ENCODE peak calls at places on chromosome 19, in six cellular contexts. One of them, this sample, is unnamed.

GRCh38 chr19:9139609-9140158 is 513 bp upstream of the ZNF317 start:
- DNase-seq in H1: no peak
- DNase-seq in GM12891: no peak
- DNase-seq in GM12878: no peak
- DNase-seq in HepG2: no peak
- DNase-seq in K562: no peak
- DNase-seq in this sample: no peak

GRCh38 chr19:39941615-39942507 is 7.4 kb upstream of the FCGBP start:
- DNase-seq in HepG2: no peak
- DNase-seq in H1: no peak
- DNase-seq in GM12891: no peak
- DNase-seq in K562: no peak
- DNase-seq in GM12878: peak; percentile 82
- DNase-seq in this sample: no peak

GRCh38 chr19:38424272-38424671 is 1.7 kb downstream of the RASGRP4 start:
- DNase-seq in GM12891: no peak
- DNase-seq in K562: no peak
- DNase-seq in H1: no peak
- DNase-seq in HepG2: no peak
- DNase-seq in GM12878: no peak
- DNase-seq in this sample: no peak

GRCh38 chr19:53394522-53394973 is 401 bp upstream of the ZNF765 start:
- DNase-seq in K562: no peak
- DNase-seq in HepG2: peak; percentile 48
- DNase-seq in H1: no peak
- DNase-seq in GM12878: peak; percentile 1
- DNase-seq in GM12891: no peak
- DNase-seq in this sample: no peak

GRCh38 chr19:7926021-7926726 is at the start of gene CTXN1:
- DNase-seq in GM12891: peak; percentile 92
- DNase-seq in HepG2: no peak
- DNase-seq in H1: peak; percentile 91
- DNase-seq in GM12878: no peak
- DNase-seq in K562: peak; percentile 92
- DNase-seq in this sample: peak; percentile 92

GRCh38 chr19:5567360-5567970 is at the start of gene TINCR:
- DNase-seq in H1: peak; percentile 82
- DNase-seq in GM12878: no peak
- DNase-seq in HepG2: no peak
- DNase-seq in K562: no peak
- DNase-seq in GM12891: no peak
- DNase-seq in this sample: no peak

GRCh38 chr19:42420055-42420544 is 7.1 kb downstream of the LIPE start:
- DNase-seq in GM12891: peak; percentile 86
- DNase-seq in HepG2: peak; percentile 80
- DNase-seq in GM12878: no peak
- DNase-seq in H1: peak; percentile 75
- DNase-seq in K562: peak; percentile 89
- DNase-seq in this sample: peak; percentile 85

GRCh38 chr19:56837892-56838679 is 2.4 kb downstream of the PEG3 start:
- DNase-seq in H1: no peak
- DNase-seq in GM12891: no peak
- DNase-seq in HepG2: peak; percentile 67
- DNase-seq in GM12878: no peak
- DNase-seq in K562: no peak
- DNase-seq in this sample: no peak

GRCh38 chr19:41860419-41861097 is 503 bp downstream of the RPS19 start:
- DNase-seq in HepG2: no peak
- DNase-seq in K562: no peak
- DNase-seq in GM12878: no peak
- DNase-seq in GM12891: no peak
- DNase-seq in H1: no peak
- DNase-seq in this sample: no peak

GRCh38 chr19:29129148-29129547 is 83.8 kb downstream of the UQCRFS1 start:
- DNase-seq in HepG2: no peak
- DNase-seq in GM12878: no peak
- DNase-seq in K562: no peak
- DNase-seq in GM12891: no peak
- DNase-seq in H1: no peak
- DNase-seq in this sample: no peak

GRCh38 chr19:15262011-15262410 is 29.8 kb upstream of the EPHX3 start:
- DNase-seq in H1: no peak
- DNase-seq in HepG2: no peak
- DNase-seq in K562: no peak
- DNase-seq in GM12878: no peak
- DNase-seq in GM12891: no peak
- DNase-seq in this sample: no peak

GRCh38 chr19:57280913-57281425 is 684 bp downstream of the ZNF460 start:
- DNase-seq in GM12878: no peak
- DNase-seq in K562: no peak
- DNase-seq in H1: no peak
- DNase-seq in GM12891: no peak
- DNase-seq in HepG2: no peak
- DNase-seq in this sample: no peak

GRCh38 chr19:50890422-50891252 is 17.4 kb downstream of the KLK2 start:
- DNase-seq in K562: no peak
- DNase-seq in H1: no peak
- DNase-seq in HepG2: no peak
- DNase-seq in GM12891: no peak
- DNase-seq in GM12878: peak; percentile 46
- DNase-seq in this sample: no peak

GRCh38 chr19:10402441-10403038 is 802 bp downstream of the CDC37 start:
- DNase-seq in GM12891: no peak
- DNase-seq in HepG2: peak; percentile 64
- DNase-seq in GM12878: no peak
- DNase-seq in H1: no peak
- DNase-seq in K562: peak; percentile 32
- DNase-seq in this sample: no peak

GRCh38 chr19:14434543-14435319 is 1.6 kb downstream of the PKN1 start:
- DNase-seq in GM12891: no peak
- DNase-seq in GM12878: no peak
- DNase-seq in H1: no peak
- DNase-seq in HepG2: peak; percentile 72
- DNase-seq in K562: peak; percentile 68
- DNase-seq in this sample: no peak

GRCh38 chr19:24004166-24004565 is 82.8 kb upstream of the ZNF254 start:
- DNase-seq in HepG2: no peak
- DNase-seq in GM12891: no peak
- DNase-seq in H1: no peak
- DNase-seq in K562: no peak
- DNase-seq in GM12878: no peak
- DNase-seq in this sample: no peak

GRCh38 chr19:2500861-2501260 is 24.9 kb downstream of the GADD45B start:
- DNase-seq in GM12891: no peak
- DNase-seq in K562: no peak
- DNase-seq in GM12878: no peak
- DNase-seq in H1: no peak
- DNase-seq in HepG2: no peak
- DNase-seq in this sample: no peak

GRCh38 chr19:42965204-42965603 is 28.2 kb upstream of the PSG7 start:
- DNase-seq in H1: no peak
- DNase-seq in K562: no peak
- DNase-seq in GM12891: no peak
- DNase-seq in GM12878: no peak
- DNase-seq in HepG2: no peak
- DNase-seq in this sample: no peak

GRCh38 chr19:50911206-50912101 is at the start of gene KLK4:
- DNase-seq in GM12878: no peak
- DNase-seq in HepG2: no peak
- DNase-seq in H1: no peak
- DNase-seq in GM12891: no peak
- DNase-seq in K562: no peak
- DNase-seq in this sample: no peak

GRCh38 chr19:13173129-13173737 is 23.0 kb downstream of the IER2 start:
- DNase-seq in H1: no peak
- DNase-seq in GM12878: no peak
- DNase-seq in GM12891: no peak
- DNase-seq in HepG2: no peak
- DNase-seq in K562: no peak
- DNase-seq in this sample: no peak

GRCh38 chr19:13629687-13630357 is 123.5 kb upstream of the CACNA1A start:
- DNase-seq in H1: no peak
- DNase-seq in GM12891: no peak
- DNase-seq in K562: no peak
- DNase-seq in HepG2: no peak
- DNase-seq in GM12878: no peak
- DNase-seq in this sample: no peak

GRCh38 chr19:35828694-35829301 is 16.2 kb upstream of the PRODH2 start:
- DNase-seq in GM12878: no peak
- DNase-seq in H1: peak; percentile 88
- DNase-seq in K562: peak; percentile 67
- DNase-seq in GM12891: no peak
- DNase-seq in HepG2: peak; percentile 66
- DNase-seq in this sample: no peak

GRCh38 chr19:44796701-44797115 is 12.2 kb upstream of the BCAM start:
- DNase-seq in GM12878: no peak
- DNase-seq in GM12891: no peak
- DNase-seq in K562: no peak
- DNase-seq in H1: no peak
- DNase-seq in HepG2: peak; percentile 96
- DNase-seq in this sample: no peak

GRCh38 chr19:35264281-35265125 is 4.3 kb upstream of the USF2 start:
- DNase-seq in GM12891: no peak
- DNase-seq in HepG2: no peak
- DNase-seq in GM12878: no peak
- DNase-seq in H1: no peak
- DNase-seq in K562: no peak
- DNase-seq in this sample: no peak

GRCh38 chr19:4064073-4064550 is 2.6 kb downstream of the ZBTB7A start:
- DNase-seq in K562: no peak
- DNase-seq in GM12891: no peak
- DNase-seq in GM12878: no peak
- DNase-seq in HepG2: no peak
- DNase-seq in H1: no peak
- DNase-seq in this sample: no peak
- TF ChIP-seq TAF1 in K562: no peak
- TF ChIP-seq TAF1 in GM12891: no peak
- TF ChIP-seq TAF1 in GM12878: no peak
- TF ChIP-seq TAF1 in HepG2: no peak
- TF ChIP-seq TAF1 in H1: no peak
- TF ChIP-seq TAF1 in this sample: no peak

GRCh38 chr19:19209372-19209771 is 2.4 kb upstream of the NCAN start:
- DNase-seq in GM12878: no peak
- DNase-seq in H1: no peak
- DNase-seq in GM12891: no peak
- DNase-seq in K562: no peak
- DNase-seq in HepG2: no peak
- DNase-seq in this sample: no peak

GRCh38 chr19:19214892-19215291 is 3.1 kb downstream of the NCAN start:
- DNase-seq in GM12878: no peak
- DNase-seq in HepG2: peak; percentile 30
- DNase-seq in K562: peak; percentile 64
- DNase-seq in H1: peak; percentile 100
- DNase-seq in GM12891: no peak
- DNase-seq in this sample: no peak

GRCh38 chr19:19213822-19214558 is 2.2 kb downstream of the NCAN start:
- DNase-seq in GM12878: no peak
- DNase-seq in HepG2: no peak
- DNase-seq in H1: no peak
- DNase-seq in K562: no peak
- DNase-seq in GM12891: no peak
- DNase-seq in this sample: no peak

GRCh38 chr19:19212866-19213265 is 1.1 kb downstream of the NCAN start:
- DNase-seq in GM12891: no peak
- DNase-seq in GM12878: no peak
- DNase-seq in H1: no peak
- DNase-seq in K562: no peak
- DNase-seq in HepG2: no peak
- DNase-seq in this sample: no peak

DNA sequence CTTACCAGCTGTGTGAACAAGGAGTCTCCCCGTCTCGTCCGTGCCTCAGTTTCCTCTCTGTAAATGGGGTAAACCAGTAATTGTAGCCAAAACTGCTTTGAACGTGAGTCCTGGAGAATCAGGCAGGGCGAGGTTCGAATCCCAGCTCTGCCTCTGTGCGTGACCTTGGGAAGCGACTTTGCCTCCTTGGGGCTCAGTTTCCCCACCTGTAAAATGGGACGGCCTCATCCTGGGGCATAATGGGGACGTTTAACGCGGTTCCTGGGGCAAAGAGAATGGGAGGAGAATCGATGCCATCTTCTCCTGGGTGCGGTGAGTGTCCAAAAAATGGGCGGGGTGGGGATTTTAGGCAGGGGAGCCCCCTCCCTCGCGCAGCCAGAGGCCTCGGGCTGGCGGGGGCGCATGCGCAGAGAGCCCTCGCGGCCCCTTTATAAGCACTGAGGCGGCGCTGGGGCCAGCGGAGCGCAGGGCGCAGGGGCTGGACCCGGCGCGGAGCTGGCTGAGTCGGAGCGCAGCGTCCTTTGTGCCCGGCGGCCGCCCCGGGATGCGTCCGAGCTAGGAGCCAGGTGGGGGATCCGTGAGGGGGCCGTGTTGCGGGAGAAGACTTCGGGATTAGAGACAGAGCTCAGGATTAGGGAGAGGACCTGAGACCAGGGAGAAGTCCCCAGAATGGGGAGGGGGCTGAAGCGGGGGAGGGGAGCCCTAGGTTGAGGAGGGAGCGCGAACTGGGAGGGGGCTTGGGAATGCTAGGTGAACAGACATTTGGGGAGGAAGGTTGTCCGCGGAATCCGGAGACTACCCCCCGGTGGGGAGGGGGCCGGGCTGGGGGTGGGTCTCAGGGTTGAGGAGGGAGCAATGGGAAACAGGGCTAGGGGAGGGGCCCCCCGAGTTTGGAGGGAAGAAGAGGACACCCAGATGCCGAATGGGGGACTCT is at the start of gene NCAN:
- DNase-seq in HepG2: no peak
- DNase-seq in K562: peak; percentile 39
- DNase-seq in GM12878: no peak
- DNase-seq in H1: peak; percentile 81
- DNase-seq in GM12891: no peak
- DNase-seq in this sample: no peak
- TF ChIP-seq POLR2AphosphoS5 in HepG2: no peak
- TF ChIP-seq POLR2AphosphoS5 in K562: no peak
- TF ChIP-seq POLR2AphosphoS5 in GM12878: no peak
- TF ChIP-seq POLR2AphosphoS5 in H1: no peak
- TF ChIP-seq POLR2AphosphoS5 in GM12891: no peak
- TF ChIP-seq POLR2AphosphoS5 in this sample: no peak

GRCh38 chr19:49676136-49676689 is 858 bp upstream of the PRMT1 start:
- DNase-seq in K562: peak; percentile 86
- DNase-seq in GM12878: peak; percentile 84
- DNase-seq in GM12891: no peak
- DNase-seq in H1: no peak
- DNase-seq in HepG2: peak; percentile 80
- DNase-seq in this sample: no peak
- TF ChIP-seq POLR2A in K562: peak; percentile 95
- TF ChIP-seq POLR2A in GM12878: peak; percentile 86
- TF ChIP-seq POLR2A in GM12891: peak; percentile 94
- TF ChIP-seq POLR2A in H1: peak; percentile 97
- TF ChIP-seq POLR2A in HepG2: peak; percentile 77
- TF ChIP-seq POLR2A in this sample: peak; percentile 98

DNA sequence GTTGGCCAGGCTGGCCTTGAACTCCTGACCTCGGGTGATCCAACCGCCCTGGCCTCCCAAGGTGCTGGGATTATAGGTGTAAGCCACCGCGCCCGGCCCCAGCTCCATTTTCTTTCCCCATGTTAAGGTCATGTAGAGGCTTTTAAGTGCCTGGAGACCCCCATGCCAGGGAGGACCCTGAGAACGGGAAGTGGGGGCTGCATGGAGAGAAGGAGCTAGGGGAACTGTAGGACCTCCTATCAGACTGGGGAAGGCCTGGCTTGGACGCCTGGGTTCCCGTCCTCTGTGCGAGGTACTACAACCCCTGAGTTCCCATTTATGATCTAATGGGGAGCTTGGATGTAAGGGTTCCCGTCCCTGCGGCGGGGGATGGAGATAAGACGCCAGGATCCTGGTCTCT is 714 bp upstream of the NPAS1 start:
- DNase-seq in GM12878: no peak
- DNase-seq in K562: no peak
- DNase-seq in HepG2: no peak
- DNase-seq in H1: no peak
- DNase-seq in GM12891: no peak
- DNase-seq in this sample: no peak
- TF ChIP-seq TAF1 in GM12878: no peak
- TF ChIP-seq TAF1 in K562: no peak
- TF ChIP-seq TAF1 in HepG2: no peak
- TF ChIP-seq TAF1 in H1: no peak
- TF ChIP-seq TAF1 in GM12891: no peak
- TF ChIP-seq TAF1 in this sample: no peak